ENCODE peak calls at places on chromosomes 16 and 17, in ten cellular contexts. One of them, this sample, is unnamed.

GRCh38 chr16:23607740-23608139 is 11.6 kb upstream of the NDUFAB1 start:
- DNase-seq in activated CD8-positive, alpha-beta memory T cell treated with anti-CD3 and anti-CD28 coated beads for 1 hour: no peak
- DNase-seq in endothelial cell: no peak
- DNase-seq in nephron progenitor cell: no peak
- DNase-seq in GM12891: no peak
- DNase-seq in stromal cell of bone marrow: no peak
- DNase-seq in Kasumi-1: no peak
- DNase-seq in B cell: no peak
- DNase-seq in dermis blood vessel endothelial cell: peak
- DNase-seq in breast epithelium: no peak
- DNase-seq in this sample: no peak

GRCh38 chr17:38663125-38663751 is 11.5 kb downstream of the EPOP start:
- DNase-seq in activated CD8-positive, alpha-beta memory T cell treated with anti-CD3 and anti-CD28 coated beads for 1 hour: no peak
- DNase-seq in endothelial cell: peak
- DNase-seq in nephron progenitor cell: peak
- DNase-seq in GM12891: peak
- DNase-seq in stromal cell of bone marrow: no peak
- DNase-seq in Kasumi-1: peak
- DNase-seq in B cell: no peak
- DNase-seq in dermis blood vessel endothelial cell: peak
- DNase-seq in breast epithelium: no peak
- DNase-seq in this sample: peak

GRCh38 chr17:18224428-18225120 is 861 bp upstream of the LLGL1 start:
- DNase-seq in activated CD8-positive, alpha-beta memory T cell treated with anti-CD3 and anti-CD28 coated beads for 1 hour: no peak
- DNase-seq in endothelial cell: peak
- DNase-seq in nephron progenitor cell: peak
- DNase-seq in GM12891: no peak
- DNase-seq in stromal cell of bone marrow: no peak
- DNase-seq in Kasumi-1: no peak
- DNase-seq in B cell: no peak
- DNase-seq in dermis blood vessel endothelial cell: peak
- DNase-seq in breast epithelium: no peak
- DNase-seq in this sample: peak

GRCh38 chr17:3740611-3741073 is 16.9 kb downstream of the HASPIN start:
- DNase-seq in activated CD8-positive, alpha-beta memory T cell treated with anti-CD3 and anti-CD28 coated beads for 1 hour: no peak
- DNase-seq in endothelial cell: no peak
- DNase-seq in nephron progenitor cell: no peak
- DNase-seq in GM12891: no peak
- DNase-seq in stromal cell of bone marrow: no peak
- DNase-seq in Kasumi-1: peak
- DNase-seq in B cell: no peak
- DNase-seq in dermis blood vessel endothelial cell: no peak
- DNase-seq in breast epithelium: no peak
- DNase-seq in this sample: no peak

GRCh38 chr17:29148790-29149430 is 31.3 kb downstream of the MYO18A start:
- DNase-seq in activated CD8-positive, alpha-beta memory T cell treated with anti-CD3 and anti-CD28 coated beads for 1 hour: peak
- DNase-seq in endothelial cell: peak
- DNase-seq in nephron progenitor cell: peak
- DNase-seq in GM12891: peak
- DNase-seq in stromal cell of bone marrow: peak
- DNase-seq in Kasumi-1: peak
- DNase-seq in B cell: peak
- DNase-seq in dermis blood vessel endothelial cell: peak
- DNase-seq in breast epithelium: peak
- DNase-seq in this sample: peak

GRCh38 chr17:74190807-74191206 is 12.7 kb upstream of the RPL38 start:
- DNase-seq in activated CD8-positive, alpha-beta memory T cell treated with anti-CD3 and anti-CD28 coated beads for 1 hour: no peak
- DNase-seq in endothelial cell: peak
- DNase-seq in nephron progenitor cell: peak
- DNase-seq in GM12891: no peak
- DNase-seq in stromal cell of bone marrow: no peak
- DNase-seq in Kasumi-1: no peak
- DNase-seq in B cell: no peak
- DNase-seq in dermis blood vessel endothelial cell: peak
- DNase-seq in breast epithelium: no peak
- DNase-seq in this sample: peak

GRCh38 chr16:56347670-56348069 is 77.7 kb downstream of the AMFR start:
- DNase-seq in activated CD8-positive, alpha-beta memory T cell treated with anti-CD3 and anti-CD28 coated beads for 1 hour: no peak
- DNase-seq in endothelial cell: no peak
- DNase-seq in nephron progenitor cell: no peak
- DNase-seq in GM12891: no peak
- DNase-seq in stromal cell of bone marrow: no peak
- DNase-seq in Kasumi-1: no peak
- DNase-seq in B cell: no peak
- DNase-seq in dermis blood vessel endothelial cell: no peak
- DNase-seq in breast epithelium: no peak
- DNase-seq in this sample: no peak

GRCh38 chr16:67733734-67734470 is 14.8 kb upstream of the GFOD2 start:
- DNase-seq in activated CD8-positive, alpha-beta memory T cell treated with anti-CD3 and anti-CD28 coated beads for 1 hour: no peak
- DNase-seq in endothelial cell: no peak
- DNase-seq in nephron progenitor cell: no peak
- DNase-seq in GM12891: no peak
- DNase-seq in stromal cell of bone marrow: no peak
- DNase-seq in Kasumi-1: no peak
- DNase-seq in B cell: no peak
- DNase-seq in dermis blood vessel endothelial cell: no peak
- DNase-seq in breast epithelium: no peak
- DNase-seq in this sample: no peak

GRCh38 chr17:57574040-57574513 is 171.0 kb downstream of the CCDC182 start:
- DNase-seq in activated CD8-positive, alpha-beta memory T cell treated with anti-CD3 and anti-CD28 coated beads for 1 hour: no peak
- DNase-seq in endothelial cell: no peak
- DNase-seq in nephron progenitor cell: no peak
- DNase-seq in GM12891: no peak
- DNase-seq in stromal cell of bone marrow: no peak
- DNase-seq in Kasumi-1: no peak
- DNase-seq in B cell: no peak
- DNase-seq in dermis blood vessel endothelial cell: no peak
- DNase-seq in breast epithelium: peak
- DNase-seq in this sample: no peak

GRCh38 chr16:72044825-72045359 is 9.4 kb upstream of the HP start:
- DNase-seq in activated CD8-positive, alpha-beta memory T cell treated with anti-CD3 and anti-CD28 coated beads for 1 hour: no peak
- DNase-seq in endothelial cell: no peak
- DNase-seq in nephron progenitor cell: no peak
- DNase-seq in GM12891: no peak
- DNase-seq in stromal cell of bone marrow: no peak
- DNase-seq in Kasumi-1: no peak
- DNase-seq in B cell: no peak
- DNase-seq in dermis blood vessel endothelial cell: no peak
- DNase-seq in breast epithelium: no peak
- DNase-seq in this sample: no peak

GRCh38 chr17:80374732-80375118 is 40.2 kb upstream of the ENDOV start:
- DNase-seq in activated CD8-positive, alpha-beta memory T cell treated with anti-CD3 and anti-CD28 coated beads for 1 hour: no peak
- DNase-seq in endothelial cell: no peak
- DNase-seq in nephron progenitor cell: no peak
- DNase-seq in GM12891: no peak
- DNase-seq in stromal cell of bone marrow: no peak
- DNase-seq in Kasumi-1: no peak
- DNase-seq in B cell: no peak
- DNase-seq in dermis blood vessel endothelial cell: no peak
- DNase-seq in breast epithelium: no peak
- DNase-seq in this sample: no peak

GRCh38 chr17:60065136-60065535 is 13.6 kb downstream of the HEATR6 start:
- DNase-seq in activated CD8-positive, alpha-beta memory T cell treated with anti-CD3 and anti-CD28 coated beads for 1 hour: no peak
- DNase-seq in endothelial cell: no peak
- DNase-seq in nephron progenitor cell: no peak
- DNase-seq in GM12891: no peak
- DNase-seq in stromal cell of bone marrow: no peak
- DNase-seq in Kasumi-1: no peak
- DNase-seq in B cell: no peak
- DNase-seq in dermis blood vessel endothelial cell: peak
- DNase-seq in breast epithelium: no peak
- DNase-seq in this sample: no peak

GRCh38 chr16:22973451-22973991 is 159.6 kb downstream of the HS3ST2 start:
- DNase-seq in activated CD8-positive, alpha-beta memory T cell treated with anti-CD3 and anti-CD28 coated beads for 1 hour: no peak
- DNase-seq in endothelial cell: no peak
- DNase-seq in nephron progenitor cell: no peak
- DNase-seq in GM12891: no peak
- DNase-seq in stromal cell of bone marrow: no peak
- DNase-seq in Kasumi-1: no peak
- DNase-seq in B cell: no peak
- DNase-seq in dermis blood vessel endothelial cell: no peak
- DNase-seq in breast epithelium: no peak
- DNase-seq in this sample: no peak

GRCh38 chr17:1625507-1626080 is 3.0 kb downstream of the SLC43A2 start:
- DNase-seq in activated CD8-positive, alpha-beta memory T cell treated with anti-CD3 and anti-CD28 coated beads for 1 hour: no peak
- DNase-seq in endothelial cell: no peak
- DNase-seq in nephron progenitor cell: no peak
- DNase-seq in GM12891: no peak
- DNase-seq in stromal cell of bone marrow: no peak
- DNase-seq in Kasumi-1: no peak
- DNase-seq in B cell: no peak
- DNase-seq in dermis blood vessel endothelial cell: no peak
- DNase-seq in breast epithelium: no peak
- DNase-seq in this sample: no peak

GRCh38 chr17:71649986-71650385 is 470.8 kb upstream of the SOX9 start:
- DNase-seq in activated CD8-positive, alpha-beta memory T cell treated with anti-CD3 and anti-CD28 coated beads for 1 hour: no peak
- DNase-seq in endothelial cell: no peak
- DNase-seq in nephron progenitor cell: no peak
- DNase-seq in GM12891: no peak
- DNase-seq in stromal cell of bone marrow: no peak
- DNase-seq in Kasumi-1: no peak
- DNase-seq in B cell: no peak
- DNase-seq in dermis blood vessel endothelial cell: no peak
- DNase-seq in breast epithelium: no peak
- DNase-seq in this sample: no peak

GRCh38 chr16:85573696-85574641 is 39.2 kb upstream of the GSE1 start:
- DNase-seq in activated CD8-positive, alpha-beta memory T cell treated with anti-CD3 and anti-CD28 coated beads for 1 hour: no peak
- DNase-seq in endothelial cell: no peak
- DNase-seq in nephron progenitor cell: peak
- DNase-seq in GM12891: no peak
- DNase-seq in stromal cell of bone marrow: no peak
- DNase-seq in Kasumi-1: peak
- DNase-seq in B cell: no peak
- DNase-seq in dermis blood vessel endothelial cell: peak
- DNase-seq in breast epithelium: peak
- DNase-seq in this sample: no peak

GRCh38 chr16:2022723-2023097 is 3.1 kb downstream of the NPW start:
- DNase-seq in activated CD8-positive, alpha-beta memory T cell treated with anti-CD3 and anti-CD28 coated beads for 1 hour: no peak
- DNase-seq in endothelial cell: peak
- DNase-seq in nephron progenitor cell: peak
- DNase-seq in GM12891: no peak
- DNase-seq in stromal cell of bone marrow: no peak
- DNase-seq in Kasumi-1: peak
- DNase-seq in B cell: no peak
- DNase-seq in dermis blood vessel endothelial cell: peak
- DNase-seq in breast epithelium: no peak
- DNase-seq in this sample: peak

GRCh38 chr17:72510454-72511016 is 389.7 kb downstream of the SOX9 start:
- DNase-seq in activated CD8-positive, alpha-beta memory T cell treated with anti-CD3 and anti-CD28 coated beads for 1 hour: no peak
- DNase-seq in endothelial cell: no peak
- DNase-seq in nephron progenitor cell: no peak
- DNase-seq in GM12891: no peak
- DNase-seq in stromal cell of bone marrow: no peak
- DNase-seq in Kasumi-1: no peak
- DNase-seq in B cell: no peak
- DNase-seq in dermis blood vessel endothelial cell: no peak
- DNase-seq in breast epithelium: no peak
- DNase-seq in this sample: no peak

GRCh38 chr16:58456193-58456592 is 43.8 kb upstream of the NDRG4 start:
- DNase-seq in activated CD8-positive, alpha-beta memory T cell treated with anti-CD3 and anti-CD28 coated beads for 1 hour: no peak
- DNase-seq in endothelial cell: no peak
- DNase-seq in nephron progenitor cell: no peak
- DNase-seq in GM12891: no peak
- DNase-seq in stromal cell of bone marrow: no peak
- DNase-seq in Kasumi-1: no peak
- DNase-seq in B cell: no peak
- DNase-seq in dermis blood vessel endothelial cell: peak
- DNase-seq in breast epithelium: no peak
- DNase-seq in this sample: no peak

GRCh38 chr17:40516581-40517285 is 15.3 kb upstream of the TNS4 start:
- DNase-seq in activated CD8-positive, alpha-beta memory T cell treated with anti-CD3 and anti-CD28 coated beads for 1 hour: peak
- DNase-seq in endothelial cell: no peak
- DNase-seq in nephron progenitor cell: no peak
- DNase-seq in GM12891: peak
- DNase-seq in stromal cell of bone marrow: no peak
- DNase-seq in Kasumi-1: peak
- DNase-seq in B cell: peak
- DNase-seq in dermis blood vessel endothelial cell: no peak
- DNase-seq in breast epithelium: no peak
- DNase-seq in this sample: no peak

GRCh38 chr17:74833501-74834361 is 26.0 kb downstream of the GRIN2C start:
- DNase-seq in activated CD8-positive, alpha-beta memory T cell treated with anti-CD3 and anti-CD28 coated beads for 1 hour: no peak
- DNase-seq in endothelial cell: no peak
- DNase-seq in nephron progenitor cell: peak
- DNase-seq in GM12891: peak
- DNase-seq in stromal cell of bone marrow: no peak
- DNase-seq in Kasumi-1: peak
- DNase-seq in B cell: peak
- DNase-seq in dermis blood vessel endothelial cell: no peak
- DNase-seq in breast epithelium: no peak
- DNase-seq in this sample: peak

GRCh38 chr17:67488161-67488560 is 111.1 kb downstream of the PITPNC1 start:
- DNase-seq in activated CD8-positive, alpha-beta memory T cell treated with anti-CD3 and anti-CD28 coated beads for 1 hour: no peak
- DNase-seq in endothelial cell: no peak
- DNase-seq in nephron progenitor cell: no peak
- DNase-seq in GM12891: no peak
- DNase-seq in stromal cell of bone marrow: peak
- DNase-seq in Kasumi-1: no peak
- DNase-seq in B cell: no peak
- DNase-seq in dermis blood vessel endothelial cell: no peak
- DNase-seq in breast epithelium: no peak
- DNase-seq in this sample: no peak

GRCh38 chr16:10995555-10995954 is 51.2 kb downstream of the CLEC16A start:
- DNase-seq in activated CD8-positive, alpha-beta memory T cell treated with anti-CD3 and anti-CD28 coated beads for 1 hour: no peak
- DNase-seq in endothelial cell: no peak
- DNase-seq in nephron progenitor cell: no peak
- DNase-seq in GM12891: no peak
- DNase-seq in stromal cell of bone marrow: no peak
- DNase-seq in Kasumi-1: no peak
- DNase-seq in B cell: no peak
- DNase-seq in dermis blood vessel endothelial cell: no peak
- DNase-seq in breast epithelium: no peak
- DNase-seq in this sample: no peak

GRCh38 chr16:50473375-50473945 is 74.7 kb upstream of the NKD1 start:
- DNase-seq in activated CD8-positive, alpha-beta memory T cell treated with anti-CD3 and anti-CD28 coated beads for 1 hour: no peak
- DNase-seq in endothelial cell: no peak
- DNase-seq in nephron progenitor cell: no peak
- DNase-seq in GM12891: no peak
- DNase-seq in stromal cell of bone marrow: no peak
- DNase-seq in Kasumi-1: no peak
- DNase-seq in B cell: no peak
- DNase-seq in dermis blood vessel endothelial cell: peak
- DNase-seq in breast epithelium: no peak
- DNase-seq in this sample: no peak

GRCh38 chr17:45287526-45288264 is 25.8 kb upstream of the SPATA32 start:
- DNase-seq in activated CD8-positive, alpha-beta memory T cell treated with anti-CD3 and anti-CD28 coated beads for 1 hour: no peak
- DNase-seq in endothelial cell: no peak
- DNase-seq in nephron progenitor cell: no peak
- DNase-seq in GM12891: no peak
- DNase-seq in stromal cell of bone marrow: no peak
- DNase-seq in Kasumi-1: no peak
- DNase-seq in B cell: no peak
- DNase-seq in dermis blood vessel endothelial cell: no peak
- DNase-seq in breast epithelium: no peak
- DNase-seq in this sample: no peak

GRCh38 chr17:45020354-45021138 is 30.9 kb downstream of the DCAKD start:
- DNase-seq in activated CD8-positive, alpha-beta memory T cell treated with anti-CD3 and anti-CD28 coated beads for 1 hour: no peak
- DNase-seq in endothelial cell: peak
- DNase-seq in nephron progenitor cell: peak
- DNase-seq in GM12891: no peak
- DNase-seq in stromal cell of bone marrow: no peak
- DNase-seq in Kasumi-1: no peak
- DNase-seq in B cell: no peak
- DNase-seq in dermis blood vessel endothelial cell: peak
- DNase-seq in breast epithelium: peak
- DNase-seq in this sample: no peak

GRCh38 chr17:32671891-32672290 is 185.1 kb downstream of the CDK5R1 start:
- DNase-seq in activated CD8-positive, alpha-beta memory T cell treated with anti-CD3 and anti-CD28 coated beads for 1 hour: no peak
- DNase-seq in endothelial cell: no peak
- DNase-seq in nephron progenitor cell: no peak
- DNase-seq in GM12891: no peak
- DNase-seq in stromal cell of bone marrow: peak
- DNase-seq in Kasumi-1: no peak
- DNase-seq in B cell: no peak
- DNase-seq in dermis blood vessel endothelial cell: peak
- DNase-seq in breast epithelium: peak
- DNase-seq in this sample: no peak

GRCh38 chr17:3197219-3197618 is at the start of gene OR1A2:
- DNase-seq in activated CD8-positive, alpha-beta memory T cell treated with anti-CD3 and anti-CD28 coated beads for 1 hour: no peak
- DNase-seq in endothelial cell: no peak
- DNase-seq in nephron progenitor cell: no peak
- DNase-seq in GM12891: no peak
- DNase-seq in stromal cell of bone marrow: no peak
- DNase-seq in Kasumi-1: no peak
- DNase-seq in B cell: no peak
- DNase-seq in dermis blood vessel endothelial cell: no peak
- DNase-seq in breast epithelium: no peak
- DNase-seq in this sample: no peak

This sample was measured in ecto neural progenitor cell.